ENCODE peak calls at places on chromosomes 11 and 22, in ten cellular contexts. Q is GM12892, Y is testis, U is body of pancreas, M is spleen, A is endothelial cell of umbilical vein, V is right lobe of liver, G is IMR-90, N is tibial nerve, L is HCT116. C is an unnamed sample.

GRCh38 chr11:86749376-86749775 is 51.0 kb upstream of the PRSS23 start:
- DNase-seq in Q (no peak), Y (no peak), U (no peak), M (no peak), A (no peak), V (no peak), G (no peak), N (no peak), L (no peak), C (peak; percentile 67)

GRCh38 chr22:37893583-37893983 is 12.5 kb upstream of the MICALL1 start:
- DNase-seq in Q (no peak), Y (no peak), U (peak; percentile 63), M (no peak), A (no peak), V (no peak), G (no peak), N (no peak), L (no peak), C (no peak)

GRCh38 chr11:112366777-112367176 is 106.1 kb upstream of the PLET1 start:
- DNase-seq in Q (no peak), Y (no peak), U (no peak), M (no peak), A (no peak), V (no peak), G (peak; percentile 80), N (no peak), L (no peak), C (no peak)

GRCh38 chr11:662689-663274 is 25.7 kb downstream of the DRD4 start:
- DNase-seq in Q (peak; percentile 73), Y (peak; percentile 82), U (peak; percentile 75), M (peak; percentile 87), A (peak; percentile 54), V (peak; percentile 81), G (peak; percentile 47), N (peak; percentile 70), L (peak; percentile 48), C (peak; percentile 70)

GRCh38 chr11:62604460-62605130 is 2.9 kb upstream of the MTA2 start:
- DNase-seq in Q (no peak), Y (peak; percentile 59), U (no peak), M (no peak), A (no peak), V (no peak), G (no peak), N (no peak), L (no peak), C (peak; percentile 31)

GRCh38 chr11:111525456-111525855 is 10.9 kb downstream of the HOATZ start:
- DNase-seq in Q (no peak), Y (no peak), U (no peak), M (no peak), A (no peak), V (no peak), G (no peak), N (no peak), L (no peak), C (no peak)

GRCh38 chr11:36333468-36333867 is 37.4 kb downstream of the PRR5L start:
- DNase-seq in Q (no peak), Y (no peak), U (no peak), M (no peak), A (no peak), V (no peak), G (peak; percentile 33), N (no peak), L (no peak), C (no peak)

GRCh38 chr11:59152312-59152967 is 9.8 kb downstream of the FAM111A start:
- DNase-seq in Q (no peak), Y (no peak), U (no peak), M (no peak), A (no peak), V (no peak), G (no peak), N (no peak), L (no peak), C (no peak)

GRCh38 chr11:95306816-95307215 is 75.8 kb upstream of the SESN3 start:
- DNase-seq in Q (no peak), Y (no peak), U (no peak), M (no peak), A (no peak), V (no peak), G (no peak), N (no peak), L (no peak), C (no peak)

DNA sequence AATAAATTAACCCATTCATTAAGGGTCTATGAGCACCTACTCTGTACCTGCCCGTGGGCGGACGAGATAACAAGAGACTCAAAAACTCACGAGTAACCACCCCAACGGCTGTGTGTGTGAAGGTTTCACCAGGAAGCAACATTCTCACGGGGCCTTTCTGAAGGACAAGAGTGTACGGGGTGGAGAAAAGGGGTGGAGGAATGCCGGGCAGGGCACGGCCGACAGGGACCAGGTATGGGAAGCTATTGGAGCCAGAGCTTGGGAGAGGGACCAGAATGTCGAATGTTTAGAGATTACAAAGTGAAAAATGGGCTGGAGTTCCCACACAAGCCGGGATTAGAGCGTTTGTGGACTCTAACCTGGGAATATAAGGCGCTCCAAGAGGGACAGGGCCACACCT is 1.6 kb downstream of the KMT5B start:
- DNase-seq in Q (no peak), Y (no peak), U (peak; percentile 58), M (no peak), A (no peak), V (no peak), G (no peak), N (no peak), L (no peak), C (no peak)
- TF ChIP-seq POLR2A in Q (no peak), Y (no peak), U (peak; percentile 6), M (no peak), A (no peak), V (no peak), G (no peak), N (no peak), L (no peak), C (no peak)

GRCh38 chr22:33470456-33470855 is 412.3 kb upstream of the SYN3 start:
- DNase-seq in Q (no peak), Y (no peak), U (no peak), M (no peak), A (no peak), V (no peak), G (no peak), N (no peak), L (no peak), C (no peak)
- TF ChIP-seq POLR2A in Q (peak; percentile 34), Y (no peak), U (no peak), M (no peak), A (no peak), V (no peak), G (no peak), N (no peak), L (no peak), C (no peak)

DNA sequence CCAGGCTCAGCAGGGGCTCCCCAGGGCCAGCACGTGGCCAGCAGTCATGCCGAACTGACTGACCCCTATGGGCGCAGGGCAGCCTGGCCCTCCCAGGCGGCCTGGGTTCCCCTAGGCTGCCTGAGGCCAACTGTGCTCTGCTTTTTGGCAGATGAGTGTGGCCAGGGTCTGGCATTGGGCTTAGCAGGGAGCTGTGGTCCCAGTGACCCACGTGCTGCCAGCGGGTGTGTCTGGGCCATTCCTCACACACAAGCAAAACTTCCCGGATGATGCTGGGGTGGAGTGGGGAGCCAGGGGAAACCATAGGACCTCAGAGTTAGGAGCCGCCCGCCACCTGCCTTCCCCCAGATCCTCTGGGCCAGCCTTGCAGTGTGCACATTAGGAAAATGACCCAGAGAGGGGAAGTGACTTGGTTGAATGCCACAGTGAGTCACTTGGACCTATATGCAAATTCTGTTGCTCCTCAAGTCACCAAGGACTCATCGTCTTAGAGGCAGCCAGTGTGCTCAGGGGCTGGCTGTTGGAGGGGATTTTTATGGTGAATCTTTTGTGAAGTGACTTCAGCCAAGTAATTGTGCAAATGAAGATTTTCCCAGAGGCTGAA is 6.6 kb downstream of the ADORA2A start:
- DNase-seq in Q (peak; percentile 69), Y (no peak), U (peak; percentile 55), M (peak; percentile 88), A (peak; percentile 40), V (no peak), G (peak; percentile 73), N (peak; percentile 43), L (no peak), C (no peak)
- TF ChIP-seq POLR2A in Q (peak; percentile 85), Y (no peak), U (no peak), M (no peak), A (no peak), V (no peak), G (no peak), N (no peak), L (no peak), C (no peak)

GRCh38 chr11:106137758-106138157 is 60.3 kb downstream of the AASDHPPT start:
- DNase-seq in Q (no peak), Y (no peak), U (no peak), M (no peak), A (no peak), V (no peak), G (no peak), N (no peak), L (no peak), C (no peak)
- TF ChIP-seq POLR2A in Q (no peak), Y (no peak), U (no peak), M (no peak), A (no peak), V (no peak), G (no peak), N (no peak), L (no peak), C (no peak)

GRCh38 chr11:71452354-71453020 is 516 bp upstream of the NADSYN1 start:
- DNase-seq in Q (no peak), Y (peak; percentile 59), U (peak; percentile 75), M (peak; percentile 91), A (peak; percentile 63), V (peak; percentile 76), G (peak; percentile 35), N (no peak), L (no peak), C (no peak)
- TF ChIP-seq POLR2A in Q (peak; percentile 2), Y (no peak), U (peak; percentile 35), M (no peak), A (no peak), V (no peak), G (no peak), N (no peak), L (no peak), C (no peak)

GRCh38 chr11:44564653-44565007 is 833 bp upstream of the CD82 start:
- DNase-seq in Q (no peak), Y (peak; percentile 74), U (peak; percentile 89), M (peak; percentile 90), A (no peak), V (peak; percentile 88), G (peak; percentile 84), N (peak; percentile 73), L (no peak), C (peak; percentile 35)
- TF ChIP-seq POLR2A in Q (no peak), Y (no peak), U (peak; percentile 77), M (no peak), A (no peak), V (no peak), G (peak; percentile 52), N (no peak), L (no peak), C (no peak)